ENCODE peak calls at places on chromosome 12, in seven cellular contexts. T is epithelial cell of esophagus; I is dorsolateral prefrontal cortex; O is IMR-90; B is activated CD4-positive, alpha-beta T cell treated with anti-CD3 and anti-CD28 coated beads for 1 hour; A is dermis blood vessel endothelial cell; Q is endothelial cell of umbilical vein. L is an unnamed sample.

GRCh38 chr12:54337854-54338650 is 13.1 kb downstream of the COPZ1 start:
- DNase-seq in T (no peak), I (no peak), O (peak; percentile 63), B (no peak), A (no peak), Q (no peak), L (peak; percentile 22)

GRCh38 chr12:26431211-26431610 is 235.8 kb downstream of the SSPN start:
- DNase-seq in T (no peak), I (no peak), O (no peak), B (no peak), A (no peak), Q (no peak), L (no peak)

GRCh38 chr12:115817399-115817798 is 460.1 kb downstream of the MED13L start:
- DNase-seq in T (no peak), I (no peak), O (no peak), B (no peak), A (no peak), Q (no peak), L (no peak)

GRCh38 chr12:80716711-80717469 is at the start of gene MYF5:
- DNase-seq in T (no peak), I (no peak), O (no peak), B (no peak), A (no peak), Q (no peak), L (no peak)

GRCh38 chr12:25249951-25250738 is 584 bp downstream of the KRAS start:
- DNase-seq in T (peak; percentile 43), I (no peak), O (peak; percentile 20), B (peak; percentile 30), A (peak; percentile 45), Q (peak; percentile 53), L (peak; percentile 51)

GRCh38 chr12:63419119-63419518 is 249.2 kb downstream of the DPY19L2 start:
- DNase-seq in T (peak; percentile 94), I (no peak), O (no peak), B (no peak), A (peak; percentile 26), Q (no peak), L (no peak)

GRCh38 chr12:70317781-70318180 is 48.3 kb upstream of the KCNMB4 start:
- DNase-seq in T (no peak), I (no peak), O (no peak), B (no peak), A (no peak), Q (no peak), L (no peak)

GRCh38 chr12:75862692-75863471 is 168.7 kb downstream of the PHLDA1 start:
- DNase-seq in T (peak; percentile 95), I (no peak), O (peak; percentile 86), B (no peak), A (peak; percentile 86), Q (peak; percentile 84), L (peak; percentile 50)

GRCh38 chr12:57127710-57128518 is at the start of gene LRP1:
- DNase-seq in T (peak; percentile 84), I (peak; percentile 58), O (peak; percentile 82), B (peak; percentile 73), A (peak; percentile 60), Q (peak; percentile 77), L (peak; percentile 52)

GRCh38 chr12:39378346-39378745 is 64.6 kb downstream of the KIF21A start:
- DNase-seq in T (no peak), I (no peak), O (no peak), B (no peak), A (no peak), Q (no peak), L (no peak)

GRCh38 chr12:114746297-114747074 is 62.5 kb upstream of the TBX3 start:
- DNase-seq in T (no peak), I (no peak), O (peak; percentile 78), B (no peak), A (no peak), Q (no peak), L (no peak)

GRCh38 chr12:12474471-12474928 is 88.2 kb downstream of the DUSP16 start:
- DNase-seq in T (no peak), I (no peak), O (no peak), B (no peak), A (no peak), Q (no peak), L (no peak)